ENCODE peak calls at places on chromosomes 7 and 10, in seven cellular contexts. U is naive thymus-derived CD8-positive, alpha-beta T cell; E is stimulated activated CD4-positive, alpha-beta T cell treated with anti-CD3 and anti-CD28 coated beads, Interleukin-15, amount 100 ng/mL, for 1 hour; S is CD4-positive, CD25-positive, alpha-beta regulatory T cell; I is left cardiac atrium; M is PC-9; A is T-helper 17 cell. L is an unnamed sample.

GRCh38 chr7:105585850-105586500 is 4.7 kb upstream of the EFCAB10 start:
- DNase-seq in I (no peak), U (no peak), A (no peak), M (no peak), E (no peak), S (peak; percentile 33), L (no peak)

GRCh38 chr10:62814901-62815372 is 1.2 kb downstream of the EGR2 start:
- DNase-seq in S (no peak), E (no peak), M (no peak), A (no peak), U (no peak), I (no peak), L (peak; percentile 11)

GRCh38 chr7:30888783-30889182 is 22.9 kb upstream of the AQP1 start:
- DNase-seq in U (no peak), M (peak; percentile 68), E (no peak), S (no peak), A (no peak), I (peak; percentile 62), L (peak; percentile 99)

GRCh38 chr10:101676573-101676972 is 18.4 kb downstream of the FBXW4 start:
- DNase-seq in U (no peak), S (no peak), M (no peak), A (no peak), I (no peak), E (no peak), L (no peak)

GRCh38 chr7:57179776-57180415 is 47.7 kb upstream of the ZNF479 start:
- DNase-seq in I (no peak), A (no peak), S (no peak), M (no peak), E (no peak), U (no peak), L (no peak)

GRCh38 chr7:20798081-20798693 is 11.5 kb upstream of the SP8 start:
- DNase-seq in I (peak; percentile 29), M (peak; percentile 34), S (peak; percentile 29), U (no peak), A (no peak), E (no peak), L (peak; percentile 62)

GRCh38 chr7:71615017-71615416 is 483.1 kb downstream of the GALNT17 start:
- DNase-seq in S (no peak), A (no peak), E (no peak), M (no peak), I (no peak), U (no peak), L (peak; percentile 69)

GRCh38 chr10:10564081-10564480 is 453.6 kb upstream of the CELF2 start:
- DNase-seq in I (no peak), M (no peak), U (no peak), A (no peak), S (no peak), E (no peak), L (peak; percentile 1)

GRCh38 chr10:133159950-133160812 is at the start of gene KNDC1:
- DNase-seq in A (peak; percentile 29), I (no peak), M (no peak), U (no peak), E (no peak), S (no peak), L (peak; percentile 32)

GRCh38 chr10:51228714-51229100 is 154.4 kb downstream of the PRKG1 start:
- DNase-seq in M (no peak), A (no peak), S (no peak), U (no peak), I (no peak), E (no peak), L (no peak)

GRCh38 chr7:130894146-130895005 is 160.4 kb upstream of the KLF14 start:
- DNase-seq in A (no peak), U (no peak), I (peak; percentile 64), S (no peak), E (no peak), M (peak; percentile 92), L (peak; percentile 83)

GRCh38 chr7:132480534-132480933 is 95.7 kb downstream of the PLXNA4 start:
- DNase-seq in E (no peak), U (no peak), A (no peak), S (no peak), M (no peak), I (peak; percentile 78), L (no peak)